ENCODE peak calls at places on chromosome 9, in five cellular contexts. U is NCI-H524; A is CD8-positive, alpha-beta T cell; G is A549; O is RWPE1. B is an unnamed sample.

GRCh38 chr9:89078860-89079259 is 87.6 kb downstream of the S1PR3 start:
- DNase-seq in O (no peak), G (no peak), U (no peak), A (no peak), B (no peak)

GRCh38 chr9:109935406-109936087 is 155.5 kb downstream of the PALM2AKAP2 start:
- DNase-seq in A (no peak), G (no peak), U (no peak), O (no peak), B (no peak)

GRCh38 chr9:5873439-5873838 is 17.2 kb upstream of the MLANA start:
- DNase-seq in A (no peak), G (no peak), U (no peak), O (no peak), B (no peak)

GRCh38 chr9:4674783-4675182 is 4.6 kb upstream of the CDC37L1 start:
- DNase-seq in G (no peak), U (no peak), A (no peak), O (no peak), B (no peak)

GRCh38 chr9:82091610-82092009 is 103.0 kb downstream of the SPATA31D1 start:
- DNase-seq in G (no peak), U (no peak), A (no peak), O (no peak), B (no peak)

GRCh38 chr9:76817489-76817888 is 53.3 kb downstream of the PCA3 start:
- DNase-seq in A (no peak), G (peak), U (no peak), O (peak), B (no peak)

GRCh38 chr9:27785714-27786100 is 212.4 kb upstream of the C9orf72 start:
- DNase-seq in O (peak), G (no peak), A (no peak), U (no peak), B (no peak)

GRCh38 chr9:116269250-116269649 is 115.7 kb downstream of the PAPPA start:
- DNase-seq in G (no peak), U (peak), A (no peak), O (no peak), B (no peak)

GRCh38 chr9:114058688-114059046 is 19.4 kb downstream of the AMBP start:
- DNase-seq in O (no peak), A (no peak), G (no peak), U (no peak), B (no peak)

B was measured in GF-D8.